ENCODE peak calls at places on chromosome 17, in six cellular contexts. T is neuronal stem cell, Z is IMR-90, B is H1, F is mesenchymal stem cell, G is mesendoderm. Y is an unnamed sample.

GRCh38 chr17:56262854-56263253 is 109.6 kb downstream of the ANKFN1 start:
- DNase-seq in T (peak; percentile 23), Z (peak; percentile 7), B (no peak), F (no peak), G (no peak), Y (no peak)

GRCh38 chr17:57945999-57946797 is 9.0 kb downstream of the CUEDC1 start:
- DNase-seq in T (no peak), Z (peak; percentile 58), B (no peak), F (peak; percentile 75), G (no peak), Y (no peak)

GRCh38 chr17:49496183-49496865 is 1.2 kb downstream of the NGFR start:
- DNase-seq in T (peak; percentile 80), Z (peak; percentile 28), B (no peak), F (peak; percentile 59), G (peak; percentile 65), Y (peak; percentile 63)

GRCh38 chr17:42286411-42287295 is 1.6 kb upstream of the STAT5A start:
- DNase-seq in T (no peak), Z (no peak), B (no peak), F (no peak), G (no peak), Y (no peak)

GRCh38 chr17:37239690-37240344 is 136.0 kb upstream of the C17orf78 start:
- DNase-seq in T (peak; percentile 8), Z (peak; percentile 72), B (no peak), F (peak; percentile 54), G (peak; percentile 19), Y (no peak)

GRCh38 chr17:12574525-12574924 is 91.2 kb upstream of the MYOCD start:
- DNase-seq in T (no peak), Z (no peak), B (no peak), F (no peak), G (no peak), Y (no peak)

GRCh38 chr17:336110-337021 is 16.2 kb downstream of the RPH3AL start:
- DNase-seq in T (no peak), Z (no peak), B (no peak), F (no peak), G (peak; percentile 68), Y (no peak)

GRCh38 chr17:17044846-17045561 is 2.7 kb downstream of the MPRIP start:
- DNase-seq in T (no peak), Z (peak; percentile 79), B (no peak), F (peak; percentile 92), G (peak; percentile 80), Y (peak; percentile 31)

GRCh38 chr17:66304304-66305174 is 2.1 kb downstream of the PRKCA start:
- DNase-seq in T (peak; percentile 24), Z (no peak), B (peak; percentile 61), F (peak; percentile 61), G (peak; percentile 90), Y (no peak)

DNA sequence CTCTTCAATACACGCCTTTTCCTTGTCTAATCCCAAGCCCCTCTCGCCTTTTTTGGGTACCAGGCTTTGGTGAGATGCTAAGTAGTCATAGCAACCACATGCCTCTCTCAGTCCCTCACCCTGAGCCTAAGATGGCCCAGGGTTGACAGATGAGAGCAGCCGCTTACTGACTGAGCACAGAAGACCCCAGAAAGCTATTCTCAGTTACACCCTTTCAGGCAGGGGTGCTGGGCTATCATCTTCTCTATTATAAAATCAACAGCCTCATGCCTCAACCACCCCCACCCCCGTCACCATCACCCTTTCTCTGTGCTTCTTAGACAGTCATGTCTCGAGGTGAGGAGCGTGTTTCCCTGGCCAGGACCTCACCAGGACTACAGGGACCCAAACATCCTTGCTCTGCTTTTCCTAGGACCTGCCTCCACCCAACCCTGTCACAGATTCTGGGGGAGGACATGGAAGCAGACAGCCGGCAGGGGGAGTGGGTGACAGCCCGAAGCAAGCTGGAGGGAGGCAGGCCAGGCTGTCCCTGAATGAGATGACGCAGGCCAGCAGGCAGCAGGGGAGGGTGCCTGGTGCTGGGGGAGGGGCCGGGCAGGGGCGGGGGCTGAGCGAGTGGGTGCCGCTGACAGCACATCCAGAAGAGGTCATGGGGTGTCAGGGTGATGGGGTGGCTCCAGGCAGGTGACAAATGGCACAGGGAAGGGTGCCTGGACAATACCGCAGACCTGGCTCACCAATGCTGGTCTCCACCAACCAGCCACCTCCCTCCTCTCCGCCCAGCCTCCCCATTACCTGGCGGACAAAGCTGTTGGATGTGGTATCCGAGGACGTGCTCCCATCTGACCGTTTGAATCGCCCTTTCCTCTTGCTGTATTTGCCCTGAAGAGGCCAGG is 3.1 kb downstream of the CACNB1 start:
- DNase-seq in T (peak; percentile 36), Z (peak; percentile 67), B (no peak), F (peak; percentile 83), G (peak; percentile 92), Y (peak; percentile 53)
- H3K4me3 ChIP-seq in T (no peak overlapping the region), Z (no peak overlapping the region), B (peak overlapping the region; percentile 8), F (peak overlapping the region; percentile 84), G (no peak overlapping the region), Y (no peak overlapping the region)

DNA sequence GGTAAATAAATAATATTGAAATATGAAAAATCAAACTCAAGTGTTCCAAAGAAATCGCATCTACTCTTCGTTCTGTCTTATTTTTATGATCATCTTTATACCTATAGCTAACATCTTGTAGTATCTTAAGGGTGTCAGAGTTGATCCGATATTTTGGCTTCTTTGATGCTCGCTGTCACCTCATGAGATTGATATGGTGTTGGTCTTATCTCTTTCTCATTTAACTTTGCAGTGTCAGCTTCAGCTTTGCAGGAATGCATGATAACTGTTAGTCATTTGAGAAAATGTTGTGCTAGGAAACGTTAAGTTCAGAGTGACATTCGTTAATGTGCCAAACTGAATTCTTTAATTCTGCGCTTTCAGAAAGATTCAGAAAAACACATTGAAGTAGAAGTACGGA is 19.4 kb downstream of the NOL11 start:
- DNase-seq in T (no peak), Z (no peak), B (no peak), F (no peak), G (no peak), Y (no peak)
- H3K4ac ChIP-seq in T (no peak overlapping the region), Z (no peak overlapping the region), B (no peak overlapping the region), F (no peak overlapping the region), G (no peak overlapping the region), Y (no peak overlapping the region)

GRCh38 chr17:2399572-2400473 is 1.0 kb downstream of the MNT start:
- DNase-seq in T (peak; percentile 96), Z (peak; percentile 94), B (peak; percentile 82), F (peak; percentile 98), G (peak; percentile 98), Y (peak; percentile 98)

GRCh38 chr17:2396568-2397246 is 4.2 kb downstream of the MNT start:
- DNase-seq in T (peak; percentile 90), Z (peak; percentile 98), B (peak; percentile 85), F (peak; percentile 100), G (peak; percentile 95), Y (peak; percentile 81)

GRCh38 chr17:2398655-2399571 is 1.9 kb downstream of the MNT start:
- DNase-seq in T (peak; percentile 72), Z (peak; percentile 78), B (no peak), F (peak; percentile 85), G (peak; percentile 89), Y (no peak)

GRCh38 chr17:2397247-2398171 is 3.4 kb downstream of the MNT start:
- DNase-seq in T (no peak), Z (no peak), B (no peak), F (no peak), G (no peak), Y (no peak)

DNA sequence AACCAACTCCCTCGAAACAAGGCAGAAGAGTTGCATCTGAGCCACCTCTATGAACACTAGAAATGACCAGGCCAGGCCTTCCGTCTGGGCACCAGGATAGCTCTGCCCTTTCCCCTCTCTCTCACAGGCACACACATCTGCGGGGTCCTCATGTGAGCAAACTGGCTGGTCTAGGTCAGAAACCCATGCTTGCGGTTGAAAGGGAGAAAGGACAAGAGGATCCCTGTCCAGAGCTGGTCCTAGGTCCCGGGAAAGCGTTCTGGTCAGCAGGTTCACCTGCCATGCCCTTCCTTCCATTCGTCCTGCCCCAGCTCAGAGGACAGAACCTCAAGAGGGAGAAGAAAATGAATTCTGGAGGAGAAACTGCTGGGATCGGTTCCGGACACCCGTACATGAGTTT is 2.7 kb downstream of the MNT start:
- DNase-seq in T (no peak), Z (no peak), B (no peak), F (no peak), G (no peak), Y (no peak)
- H3K18ac ChIP-seq in T (no peak overlapping the region), Z (no peak overlapping the region), B (peak overlapping the region; percentile 83), F (peak overlapping the region; percentile 71), G (no peak overlapping the region), Y (peak overlapping the region; percentile 69)

GRCh38 chr17:2749784-2750181 is 331 bp upstream of the CCDC92B start:
- DNase-seq in T (peak; percentile 85), Z (peak; percentile 57), B (peak; percentile 44), F (peak; percentile 62), G (peak; percentile 85), Y (peak; percentile 89)
- H3K4me3 ChIP-seq in T (peak overlapping the region; percentile 7), Z (no peak overlapping the region), B (peak overlapping the region; percentile 60), F (no peak overlapping the region), G (no peak overlapping the region), Y (no peak overlapping the region)

DNA sequence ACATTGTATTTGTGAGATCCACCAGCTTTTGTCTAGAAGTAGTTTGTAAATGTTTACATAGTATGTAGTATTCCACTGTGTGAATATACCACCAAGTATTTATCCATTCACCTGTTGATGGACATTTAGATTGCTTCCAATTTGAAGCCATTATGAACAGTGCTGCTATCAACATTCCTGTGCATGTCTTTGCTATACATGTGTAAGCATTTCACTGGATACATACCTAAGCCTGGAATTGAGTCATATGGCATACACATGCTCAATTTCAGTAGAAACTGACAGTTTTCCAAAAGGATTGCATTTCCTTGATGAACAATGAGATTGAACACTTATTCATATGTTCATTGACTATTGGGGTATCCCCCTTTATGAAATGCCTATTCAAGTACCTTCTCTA is 540.6 kb upstream of the SOX9 start:
- DNase-seq in T (no peak), Z (peak; percentile 20), B (no peak), F (no peak), G (no peak), Y (no peak)
- H3K4ac ChIP-seq in T (no peak overlapping the region), Z (no peak overlapping the region), B (no peak overlapping the region), F (no peak overlapping the region), G (no peak overlapping the region), Y (no peak overlapping the region)